ENCODE peak calls at places on chromosome 2, in four cellular contexts. L is astrocyte, W is HFFc6, A is cardiac fibroblast. D is an unnamed sample.

GRCh38 chr2:222862068-222862914 is 1.5 kb downstream of the ACSL3 start:
- DNase-seq in L (no peak), A (peak; percentile 71), W (peak; percentile 61), D (no peak)

GRCh38 chr2:109212836-109213563 is 84.0 kb downstream of the SH3RF3 start:
- DNase-seq in W (no peak), A (no peak), L (no peak), D (no peak)

GRCh38 chr2:216880509-216881184 is 20.8 kb upstream of the TNP1 start:
- DNase-seq in W (no peak), A (peak; percentile 15), L (peak; percentile 13), D (no peak)

GRCh38 chr2:100852999-100853908 is 33.3 kb downstream of the NPAS2 start:
- DNase-seq in W (no peak), L (no peak), A (no peak), D (no peak)

GRCh38 chr2:161436411-161436810 is 20.3 kb downstream of the TBR1 start:
- DNase-seq in L (peak; percentile 91), A (peak; percentile 62), W (peak; percentile 82), D (peak; percentile 79)

GRCh38 chr2:187962538-187962937 is 329.1 kb upstream of the GULP1 start:
- DNase-seq in A (no peak), W (no peak), L (no peak), D (no peak)

GRCh38 chr2:20137131-20137571 is 85.7 kb upstream of the LAPTM4A start:
- DNase-seq in L (no peak), W (no peak), A (no peak), D (no peak)

GRCh38 chr2:111042772-111043771 is 77.6 kb upstream of the BCL2L11 start:
- DNase-seq in L (no peak), A (no peak), W (no peak), D (no peak)

GRCh38 chr2:122028371-122029102 is 273.1 kb downstream of the TSN start:
- DNase-seq in W (peak; percentile 70), L (peak; percentile 92), A (peak; percentile 84), D (peak; percentile 90)

D was measured in NCI-H226.